ENCODE peak calls at places on chromosomes 5 and 9, in four cellular contexts. One of them, this sample, is unnamed.

GRCh38 chr9:136210276-136210675 is 5.3 kb upstream of the LHX3 start:
- DNase-seq in T follicular helper cell: no peak
- DNase-seq in lung microvascular endothelial cell: no peak
- DNase-seq in pancreas: no peak
- DNase-seq in this sample: no peak

GRCh38 chr5:148511832-148512347 is 128.1 kb downstream of the FBXO38 start:
- DNase-seq in T follicular helper cell: no peak
- DNase-seq in lung microvascular endothelial cell: no peak
- DNase-seq in pancreas: no peak
- DNase-seq in this sample: no peak

GRCh38 chr5:110345623-110346022 is 380.8 kb downstream of the TMEM232 start:
- DNase-seq in T follicular helper cell: no peak
- DNase-seq in lung microvascular endothelial cell: no peak
- DNase-seq in pancreas: no peak
- DNase-seq in this sample: no peak

GRCh38 chr5:98975682-98976407 is 47.0 kb upstream of the CHD1 start:
- DNase-seq in T follicular helper cell: no peak
- DNase-seq in lung microvascular endothelial cell: no peak
- DNase-seq in pancreas: no peak
- DNase-seq in this sample: no peak

GRCh38 chr5:57348376-57348775 is 134.2 kb downstream of the ACTBL2 start:
- DNase-seq in T follicular helper cell: no peak
- DNase-seq in lung microvascular endothelial cell: no peak
- DNase-seq in pancreas: no peak
- DNase-seq in this sample: no peak

GRCh38 chr5:159509002-159509660 is 178.8 kb upstream of the IL12B start:
- DNase-seq in T follicular helper cell: no peak
- DNase-seq in lung microvascular endothelial cell: no peak
- DNase-seq in pancreas: no peak
- DNase-seq in this sample: no peak

GRCh38 chr9:13942695-13943094 is 371.2 kb downstream of the NFIB start:
- DNase-seq in T follicular helper cell: no peak
- DNase-seq in lung microvascular endothelial cell: peak
- DNase-seq in pancreas: no peak
- DNase-seq in this sample: no peak

GRCh38 chr9:126386088-126386487 is 59.5 kb downstream of the MVB12B start:
- DNase-seq in T follicular helper cell: no peak
- DNase-seq in lung microvascular endothelial cell: peak
- DNase-seq in pancreas: no peak
- DNase-seq in this sample: peak

GRCh38 chr5:137142371-137143243 is 356.5 kb downstream of the SPOCK1 start:
- DNase-seq in T follicular helper cell: no peak
- DNase-seq in lung microvascular endothelial cell: no peak
- DNase-seq in pancreas: no peak
- DNase-seq in this sample: no peak

GRCh38 chr5:139410886-139411835 is 7.3 kb upstream of the SPATA24 start:
- DNase-seq in T follicular helper cell: no peak
- DNase-seq in lung microvascular endothelial cell: no peak
- DNase-seq in pancreas: no peak
- DNase-seq in this sample: no peak

GRCh38 chr9:104868303-104868686 is 59.7 kb downstream of the ABCA1 start:
- DNase-seq in T follicular helper cell: no peak
- DNase-seq in lung microvascular endothelial cell: no peak
- DNase-seq in pancreas: no peak
- DNase-seq in this sample: peak

GRCh38 chr9:126307306-126308061 is 19.1 kb upstream of the MVB12B start:
- DNase-seq in T follicular helper cell: no peak
- DNase-seq in lung microvascular endothelial cell: no peak
- DNase-seq in pancreas: no peak
- DNase-seq in this sample: no peak

GRCh38 chr9:116154334-116154975 is 864 bp downstream of the PAPPA start:
- DNase-seq in T follicular helper cell: no peak
- DNase-seq in lung microvascular endothelial cell: no peak
- DNase-seq in pancreas: peak
- DNase-seq in this sample: no peak

GRCh38 chr9:134662143-134662876 is 20.7 kb downstream of the COL5A1 start:
- DNase-seq in T follicular helper cell: no peak
- DNase-seq in lung microvascular endothelial cell: peak
- DNase-seq in pancreas: no peak
- DNase-seq in this sample: no peak

GRCh38 chr9:84062538-84062937 is 81.9 kb downstream of the RMI1 start:
- DNase-seq in T follicular helper cell: no peak
- DNase-seq in lung microvascular endothelial cell: no peak
- DNase-seq in pancreas: no peak
- DNase-seq in this sample: no peak

GRCh38 chr9:2267171-2267740 is 252.1 kb downstream of the SMARCA2 start:
- DNase-seq in T follicular helper cell: no peak
- DNase-seq in lung microvascular endothelial cell: no peak
- DNase-seq in pancreas: no peak
- DNase-seq in this sample: no peak

GRCh38 chr9:81753436-81753835 is 64.1 kb upstream of the TLE1 start:
- DNase-seq in T follicular helper cell: no peak
- DNase-seq in lung microvascular endothelial cell: no peak
- DNase-seq in pancreas: no peak
- DNase-seq in this sample: no peak

GRCh38 chr5:957730-958485 is 50.7 kb upstream of the NKD2 start:
- DNase-seq in T follicular helper cell: no peak
- DNase-seq in lung microvascular endothelial cell: peak
- DNase-seq in pancreas: no peak
- DNase-seq in this sample: no peak

GRCh38 chr9:70260007-70260443 is 1.2 kb downstream of the SMC5 start:
- DNase-seq in T follicular helper cell: no peak
- DNase-seq in lung microvascular endothelial cell: no peak
- DNase-seq in pancreas: peak
- DNase-seq in this sample: no peak

GRCh38 chr5:172569862-172570558 is 71.1 kb upstream of the NEURL1B start:
- DNase-seq in T follicular helper cell: no peak
- DNase-seq in lung microvascular endothelial cell: no peak
- DNase-seq in pancreas: no peak
- DNase-seq in this sample: no peak

GRCh38 chr9:90801175-90801506 is 478 bp upstream of the SYK start:
- DNase-seq in T follicular helper cell: no peak
- DNase-seq in lung microvascular endothelial cell: no peak
- DNase-seq in pancreas: no peak
- DNase-seq in this sample: no peak

GRCh38 chr9:129746092-129746760 is 6.6 kb downstream of the PTGES start:
- DNase-seq in T follicular helper cell: no peak
- DNase-seq in lung microvascular endothelial cell: no peak
- DNase-seq in pancreas: no peak
- DNase-seq in this sample: no peak

GRCh38 chr5:177498013-177498847 is 826 bp upstream of the PDLIM7 start:
- DNase-seq in T follicular helper cell: no peak
- DNase-seq in lung microvascular endothelial cell: peak
- DNase-seq in pancreas: peak
- DNase-seq in this sample: peak

GRCh38 chr9:137670391-137671195 is 51.8 kb downstream of the EHMT1 start:
- DNase-seq in T follicular helper cell: no peak
- DNase-seq in lung microvascular endothelial cell: no peak
- DNase-seq in pancreas: peak
- DNase-seq in this sample: peak

GRCh38 chr9:77647659-77648457 is at the start of gene GNA14:
- DNase-seq in T follicular helper cell: no peak
- DNase-seq in lung microvascular endothelial cell: peak
- DNase-seq in pancreas: no peak
- DNase-seq in this sample: peak

GRCh38 chr9:127423591-127423933 is 620 bp upstream of the ZNF79 start:
- DNase-seq in T follicular helper cell: no peak
- DNase-seq in lung microvascular endothelial cell: no peak
- DNase-seq in pancreas: no peak
- DNase-seq in this sample: no peak

GRCh38 chr5:21823588-21823987 is 1029.6 kb downstream of the CDH12 start:
- DNase-seq in T follicular helper cell: no peak
- DNase-seq in lung microvascular endothelial cell: peak
- DNase-seq in pancreas: no peak
- DNase-seq in this sample: no peak

GRCh38 chr5:135885031-135885430 is 10.6 kb downstream of the IL9 start:
- DNase-seq in T follicular helper cell: no peak
- DNase-seq in lung microvascular endothelial cell: no peak
- DNase-seq in pancreas: no peak
- DNase-seq in this sample: no peak

GRCh38 chr9:69193685-69194032 is 19.6 kb downstream of the TJP2 start:
- DNase-seq in T follicular helper cell: no peak
- DNase-seq in lung microvascular endothelial cell: peak
- DNase-seq in pancreas: no peak
- DNase-seq in this sample: no peak

GRCh38 chr5:141835928-141836667 is 42.1 kb downstream of the PCDH1 start:
- DNase-seq in T follicular helper cell: no peak
- DNase-seq in lung microvascular endothelial cell: peak
- DNase-seq in pancreas: no peak
- DNase-seq in this sample: no peak

GRCh38 chr5:142939884-142940283 is 169.7 kb downstream of the ARHGAP26 start:
- DNase-seq in T follicular helper cell: no peak
- DNase-seq in lung microvascular endothelial cell: peak
- DNase-seq in pancreas: no peak
- DNase-seq in this sample: no peak

GRCh38 chr5:138752951-138753793 is at the start of gene CTNNA1:
- DNase-seq in T follicular helper cell: peak
- DNase-seq in lung microvascular endothelial cell: peak
- DNase-seq in pancreas: peak
- DNase-seq in this sample: peak

GRCh38 chr5:78527054-78527884 is 121.3 kb downstream of the LHFPL2 start:
- DNase-seq in T follicular helper cell: no peak
- DNase-seq in lung microvascular endothelial cell: peak
- DNase-seq in pancreas: peak
- DNase-seq in this sample: no peak